ENCODE peak calls at places on chromosome 13, in five cellular contexts. D, J, H, K and P are unnamed samples.

GRCh38 chr13:43008591-43008990 is 14.8 kb upstream of the DNAJC15 start:
- DNase-seq in K (no peak), J (no peak), D (no peak), H (no peak), P (no peak)

GRCh38 chr13:20193924-20194631 is 1.3 kb upstream of the GJB2 start:
- DNase-seq in J (peak; percentile 19), H (no peak), K (no peak), D (no peak), P (no peak)

GRCh38 chr13:105466376-105466775 is 1069.1 kb downstream of the EFNB2 start:
- DNase-seq in H (no peak), J (no peak), D (no peak), K (no peak), P (no peak)

GRCh38 chr13:28035146-28035782 is 46.8 kb upstream of the URAD start:
- DNase-seq in D (no peak), H (no peak), K (no peak), J (no peak), P (no peak)

GRCh38 chr13:95281258-95281602 is 20.0 kb downstream of the ABCC4 start:
- DNase-seq in H (no peak), J (no peak), K (no peak), D (no peak), P (no peak)

GRCh38 chr13:62320129-62320724 is 904.6 kb upstream of the PCDH20 start:
- DNase-seq in J (no peak), D (no peak), H (no peak), K (no peak), P (no peak)

GRCh38 chr13:111630411-111630810 is 310.0 kb downstream of the TEX29 start:
- DNase-seq in H (no peak), J (no peak), K (no peak), D (no peak), P (peak; percentile 56)

GRCh38 chr13:31192306-31192705 is 7.5 kb upstream of the B3GLCT start:
- DNase-seq in D (no peak), J (no peak), K (no peak), H (no peak), P (no peak)

GRCh38 chr13:110471156-110471832 is 90.2 kb downstream of the RAB20 start:
- DNase-seq in K (no peak), D (no peak), J (no peak), H (no peak), P (no peak)

GRCh38 chr13:28558126-28558525 is 63.2 kb upstream of the FLT1 start:
- DNase-seq in J (no peak), H (no peak), D (no peak), K (no peak), P (no peak)

GRCh38 chr13:42048323-42048624 is 174 bp upstream of the DGKH start:
- DNase-seq in J (no peak), H (no peak), K (no peak), D (no peak), P (no peak)

GRCh38 chr13:78742659-78743058 is 83.7 kb upstream of the OBI1 start:
- DNase-seq in H (no peak), D (no peak), J (no peak), K (no peak), P (no peak)

GRCh38 chr13:21050288-21051197 is 10.8 kb downstream of the LATS2 start:
- DNase-seq in K (no peak), J (no peak), D (no peak), H (no peak), P (no peak)

GRCh38 chr13:40123962-40124647 is 468.6 kb downstream of the COG6 start:
- DNase-seq in H (no peak), J (no peak), K (no peak), D (no peak), P (no peak)

GRCh38 chr13:59326717-59327116 is 837.0 kb downstream of the DIAPH3 start:
- DNase-seq in K (no peak), H (no peak), J (no peak), D (no peak), P (no peak)

GRCh38 chr13:22114630-22115311 is 443.9 kb downstream of the FGF9 start:
- DNase-seq in D (no peak), H (no peak), K (no peak), J (peak; percentile 44), P (no peak)

GRCh38 chr13:76455960-76456359 is 430.2 kb downstream of the KCTD12 start:
- DNase-seq in H (no peak), K (no peak), D (no peak), J (no peak), P (no peak)

GRCh38 chr13:30454991-30455390 is 10.7 kb downstream of the HMGB1 start:
- DNase-seq in H (no peak), D (no peak), J (no peak), K (no peak), P (no peak)